ENCODE peak calls at places on chromosomes 4 and X, in nine cellular contexts. N is iPS DF 19.7, Z is NCI-H1105 treated with DMSO at 0.1 percent for 48 hours, M is fibroblast of the conjunctiva, U is bronchial epithelial cell, B is left cardiac atrium, X is NCI-H2029, A is NCI-H524 treated with DMSO at 0.1 percent for 48 hours, F is NCI-H748 treated with DMSO at 0.1 percent for 48 hours. V is an unnamed sample.

GRCh38 chrX:148804579-148804978 is 304.2 kb downstream of the AFF2 start:
- DNase-seq in U (no peak), F (no peak), X (no peak), Z (no peak), A (no peak), M (no peak), N (no peak), B (no peak), V (no peak)

GRCh38 chr4:54967289-54967688 is 158.1 kb downstream of the KDR start:
- DNase-seq in X (no peak), F (no peak), A (no peak), M (no peak), N (no peak), B (no peak), Z (no peak), U (no peak), V (no peak)

GRCh38 chr4:38819569-38819968 is 15.0 kb upstream of the TLR1 start:
- DNase-seq in A (no peak), Z (no peak), M (no peak), U (no peak), B (no peak), N (no peak), F (no peak), X (no peak), V (no peak)

GRCh38 chr4:77817304-77818076 is 1.7 kb downstream of the CNOT6L start:
- DNase-seq in A (no peak), B (no peak), M (no peak), U (peak; percentile 41), F (no peak), X (peak; percentile 38), Z (peak; percentile 19), N (no peak), V (no peak)

GRCh38 chr4:152678841-152679240 is 956 bp downstream of the TMEM154 start:
- DNase-seq in Z (peak; percentile 19), F (peak; percentile 21), M (no peak), U (peak; percentile 38), N (no peak), B (no peak), A (no peak), X (peak; percentile 40), V (no peak)

GRCh38 chr4:177087060-177087459 is 222.6 kb upstream of the NEIL3 start:
- DNase-seq in X (no peak), M (no peak), F (no peak), U (no peak), Z (no peak), A (no peak), B (no peak), N (no peak), V (no peak)

GRCh38 chr4:184664445-184665210 is 15.1 kb downstream of the PRIMPOL start:
- DNase-seq in Z (no peak), A (no peak), B (no peak), U (peak; percentile 17), M (no peak), X (no peak), N (peak; percentile 69), F (no peak), V (peak; percentile 25)

GRCh38 chr4:89296399-89296798 is 11.2 kb downstream of the GPRIN3 start:
- DNase-seq in X (no peak), A (no peak), U (no peak), M (no peak), F (no peak), N (no peak), Z (no peak), B (no peak), V (no peak)

GRCh38 chrX:40105016-40105790 is 7.4 kb upstream of the BCOR start:
- DNase-seq in N (no peak), Z (no peak), X (no peak), F (no peak), B (no peak), U (no peak), A (no peak), M (no peak), V (no peak)

GRCh38 chr4:23015821-23016220 is 323.1 kb downstream of the GBA3 start:
- DNase-seq in M (no peak), X (no peak), A (no peak), F (no peak), Z (no peak), B (no peak), N (no peak), U (no peak), V (no peak)

GRCh38 chrX:155056877-155057792 is 13.8 kb downstream of the CMC4 start:
- DNase-seq in A (no peak), U (peak; percentile 60), F (peak; percentile 52), B (peak; percentile 59), N (peak; percentile 48), X (peak; percentile 19), M (peak; percentile 38), Z (peak; percentile 79), V (peak; percentile 79)

GRCh38 chr4:149887091-149887490 is 71.4 kb upstream of the IQCM start:
- DNase-seq in F (no peak), B (no peak), Z (no peak), N (no peak), A (no peak), X (no peak), M (no peak), U (peak; percentile 40), V (no peak)

GRCh38 chrX:63809158-63809557 is 24.1 kb upstream of the ARHGEF9 start:
- DNase-seq in B (no peak), M (no peak), A (peak; percentile 52), X (no peak), U (no peak), F (no peak), Z (peak; percentile 51), N (no peak), V (no peak)

GRCh38 chrX:23656684-23657083 is 10.6 kb upstream of the PRDX4 start:
- DNase-seq in N (no peak), U (peak; percentile 33), Z (no peak), X (no peak), B (no peak), M (no peak), F (no peak), A (no peak), V (no peak)

GRCh38 chr4:183327827-183328226 is 5.6 kb upstream of the CLDN24 start:
- DNase-seq in B (no peak), M (no peak), A (no peak), X (no peak), F (no peak), U (no peak), N (no peak), Z (no peak), V (no peak)

V was measured in HEK293T.